ENCODE peak calls at places on chromosomes 2 and 18, in five cellular contexts. H is BE2C, I is GM03348, Q is renal cortical epithelial cell, B is head of caudate nucleus. T is an unnamed sample.

GRCh38 chr2:141528990-141529389 is 601.8 kb downstream of the LRP1B start:
- DNase-seq in H (no peak), I (no peak), Q (no peak), B (no peak), T (no peak)

GRCh38 chr2:36392854-36393253 is 37.3 kb downstream of the CRIM1 start:
- DNase-seq in H (no peak), I (no peak), Q (no peak), B (no peak), T (no peak)

GRCh38 chr2:118121986-118122767 is 33.9 kb downstream of the INSIG2 start:
- DNase-seq in H (no peak), I (no peak), Q (peak; percentile 42), B (no peak), T (no peak)

GRCh38 chr18:23634692-23635091 is 28.0 kb downstream of the ANKRD29 start:
- DNase-seq in H (no peak), I (no peak), Q (no peak), B (no peak), T (no peak)

GRCh38 chr2:38336619-38337018 is 40.5 kb downstream of the ATL2 start:
- DNase-seq in H (no peak), I (no peak), Q (no peak), B (no peak), T (no peak)

GRCh38 chr2:84781942-84782716 is 98.8 kb downstream of the TRABD2A start:
- DNase-seq in H (no peak), I (no peak), Q (peak; percentile 42), B (peak; percentile 46), T (no peak)

GRCh38 chr2:204849887-204850286 is 304.6 kb downstream of the PARD3B start:
- DNase-seq in H (no peak), I (no peak), Q (peak; percentile 12), B (no peak), T (no peak)

GRCh38 chr2:216858312-216858711 is 1.6 kb downstream of the TNP1 start:
- DNase-seq in H (no peak), I (no peak), Q (peak; percentile 36), B (no peak), T (no peak)

GRCh38 chr2:240811346-240812300 is 8.4 kb downstream of the KIF1A start:
- DNase-seq in H (no peak), I (no peak), Q (no peak), B (no peak), T (no peak)

GRCh38 chr2:99841749-99842148 is 300.6 kb downstream of the AFF3 start:
- DNase-seq in H (no peak), I (peak; percentile 36), Q (no peak), B (no peak), T (no peak)

GRCh38 chr2:8009010-8009597 is 672.8 kb upstream of the ID2 start:
- DNase-seq in H (peak; percentile 29), I (no peak), Q (no peak), B (no peak), T (no peak)

GRCh38 chr18:70069965-70070364 is 122.3 kb upstream of the CD226 start:
- DNase-seq in H (no peak), I (no peak), Q (no peak), B (no peak), T (no peak)

GRCh38 chr2:170999654-171000053 is 70.6 kb downstream of the GORASP2 start:
- DNase-seq in H (no peak), I (no peak), Q (no peak), B (no peak), T (no peak)

GRCh38 chr2:234252766-234253165 is 202.3 kb downstream of the SPP2 start:
- DNase-seq in H (no peak), I (no peak), Q (no peak), B (no peak), T (no peak)

GRCh38 chr18:63325086-63325686 is 5.6 kb upstream of the BCL2 start:
- DNase-seq in H (no peak), I (no peak), Q (peak; percentile 98), B (no peak), T (no peak)

GRCh38 chr2:202158796-202159195 is 79.6 kb downstream of the SUMO1 start:
- DNase-seq in H (no peak), I (no peak), Q (peak; percentile 26), B (no peak), T (no peak)

GRCh38 chr2:200509227-200509607 is 651 bp downstream of the KCTD18 start:
- DNase-seq in H (no peak), I (peak; percentile 44), Q (no peak), B (no peak), T (no peak)

GRCh38 chr2:30233142-30233961 is 2.0 kb downstream of the LBH start:
- DNase-seq in H (no peak), I (no peak), Q (no peak), B (no peak), T (no peak)

T was measured in iPS DF 19.7.